ENCODE peak calls at places on chromosome 1, in eight cellular contexts. One of them, this sample, is unnamed.

GRCh38 chr1:32388641-32389040 is 5.6 kb downstream of the BSDC1 start:
- DNase-seq in epithelial cell of esophagus: no peak
- DNase-seq in iPS DF 6.9: no peak
- DNase-seq in H4: no peak
- DNase-seq in cardiac muscle cell: no peak
- DNase-seq in anterior cingulate cortex: no peak
- DNase-seq in foreskin fibroblast: no peak
- DNase-seq in ELR: no peak
- DNase-seq in this sample: no peak

GRCh38 chr1:15760520-15761211 is 2.1 kb downstream of the FBLIM1 start:
- DNase-seq in foreskin fibroblast: peak; percentile 80
- DNase-seq in H4: peak; percentile 85
- DNase-seq in iPS DF 6.9: no peak
- DNase-seq in epithelial cell of esophagus: peak; percentile 55
- DNase-seq in ELR: peak; percentile 88
- DNase-seq in anterior cingulate cortex: no peak
- DNase-seq in cardiac muscle cell: no peak
- DNase-seq in this sample: peak; percentile 47

GRCh38 chr1:22773981-22774471 is 63.4 kb downstream of the EPHB2 start:
- DNase-seq in H4: no peak
- DNase-seq in epithelial cell of esophagus: no peak
- DNase-seq in cardiac muscle cell: peak; percentile 42
- DNase-seq in iPS DF 6.9: no peak
- DNase-seq in ELR: no peak
- DNase-seq in foreskin fibroblast: peak; percentile 78
- DNase-seq in anterior cingulate cortex: peak; percentile 52
- DNase-seq in this sample: no peak

GRCh38 chr1:229273507-229274232 is 2.8 kb downstream of the RAB4A start:
- DNase-seq in ELR: no peak
- DNase-seq in H4: no peak
- DNase-seq in foreskin fibroblast: peak; percentile 43
- DNase-seq in epithelial cell of esophagus: no peak
- DNase-seq in iPS DF 6.9: no peak
- DNase-seq in anterior cingulate cortex: no peak
- DNase-seq in cardiac muscle cell: no peak
- DNase-seq in this sample: peak; percentile 64

GRCh38 chr1:1397839-1398523 is 1.2 kb downstream of the CCNL2 start:
- DNase-seq in epithelial cell of esophagus: peak; percentile 70
- DNase-seq in H4: no peak
- DNase-seq in anterior cingulate cortex: no peak
- DNase-seq in foreskin fibroblast: peak; percentile 40
- DNase-seq in cardiac muscle cell: no peak
- DNase-seq in ELR: peak; percentile 41
- DNase-seq in iPS DF 6.9: no peak
- DNase-seq in this sample: no peak

GRCh38 chr1:151805066-151805820 is at the start of gene LINGO4:
- DNase-seq in foreskin fibroblast: no peak
- DNase-seq in epithelial cell of esophagus: no peak
- DNase-seq in H4: no peak
- DNase-seq in cardiac muscle cell: no peak
- DNase-seq in iPS DF 6.9: no peak
- DNase-seq in anterior cingulate cortex: no peak
- DNase-seq in ELR: no peak
- DNase-seq in this sample: no peak

GRCh38 chr1:22039594-22040347 is 12.7 kb upstream of the CDC42 start:
- DNase-seq in cardiac muscle cell: peak; percentile 81
- DNase-seq in H4: peak; percentile 64
- DNase-seq in anterior cingulate cortex: no peak
- DNase-seq in ELR: peak; percentile 62
- DNase-seq in epithelial cell of esophagus: peak; percentile 68
- DNase-seq in foreskin fibroblast: peak; percentile 89
- DNase-seq in iPS DF 6.9: no peak
- DNase-seq in this sample: no peak

GRCh38 chr1:22930235-22930912 is 42.3 kb downstream of the LACTBL1 start:
- DNase-seq in anterior cingulate cortex: peak; percentile 27
- DNase-seq in ELR: peak; percentile 63
- DNase-seq in foreskin fibroblast: peak; percentile 65
- DNase-seq in epithelial cell of esophagus: peak; percentile 41
- DNase-seq in cardiac muscle cell: peak; percentile 80
- DNase-seq in iPS DF 6.9: peak; percentile 64
- DNase-seq in H4: peak; percentile 24
- DNase-seq in this sample: peak; percentile 13

GRCh38 chr1:53341961-53342707 is 14.3 kb upstream of the LRP8 start:
- DNase-seq in anterior cingulate cortex: no peak
- DNase-seq in ELR: no peak
- DNase-seq in foreskin fibroblast: no peak
- DNase-seq in H4: no peak
- DNase-seq in iPS DF 6.9: no peak
- DNase-seq in cardiac muscle cell: no peak
- DNase-seq in epithelial cell of esophagus: no peak
- DNase-seq in this sample: no peak

GRCh38 chr1:27773732-27774445 is 870 bp downstream of the STX12 start:
- DNase-seq in H4: no peak
- DNase-seq in cardiac muscle cell: no peak
- DNase-seq in foreskin fibroblast: peak; percentile 34
- DNase-seq in anterior cingulate cortex: no peak
- DNase-seq in ELR: peak; percentile 27
- DNase-seq in iPS DF 6.9: no peak
- DNase-seq in epithelial cell of esophagus: peak; percentile 57
- DNase-seq in this sample: peak; percentile 26

GRCh38 chr1:210223174-210223904 is 9.3 kb upstream of the SERTAD4 start:
- DNase-seq in epithelial cell of esophagus: no peak
- DNase-seq in foreskin fibroblast: peak; percentile 64
- DNase-seq in cardiac muscle cell: no peak
- DNase-seq in anterior cingulate cortex: no peak
- DNase-seq in ELR: no peak
- DNase-seq in H4: no peak
- DNase-seq in iPS DF 6.9: no peak
- DNase-seq in this sample: no peak

GRCh38 chr1:212401838-212402582 is 12.7 kb downstream of the PACC1 start:
- DNase-seq in ELR: peak; percentile 83
- DNase-seq in iPS DF 6.9: no peak
- DNase-seq in H4: no peak
- DNase-seq in cardiac muscle cell: no peak
- DNase-seq in epithelial cell of esophagus: peak; percentile 81
- DNase-seq in foreskin fibroblast: peak; percentile 73
- DNase-seq in anterior cingulate cortex: no peak
- DNase-seq in this sample: peak; percentile 28

GRCh38 chr1:145926706-145927072 is 595 bp downstream of the RBM8A start:
- DNase-seq in H4: no peak
- DNase-seq in foreskin fibroblast: no peak
- DNase-seq in ELR: peak; percentile 47
- DNase-seq in iPS DF 6.9: no peak
- DNase-seq in anterior cingulate cortex: no peak
- DNase-seq in epithelial cell of esophagus: no peak
- DNase-seq in cardiac muscle cell: no peak
- DNase-seq in this sample: no peak

GRCh38 chr1:224542783-224543440 is 73.2 kb upstream of the CNIH3 start:
- DNase-seq in foreskin fibroblast: peak; percentile 98
- DNase-seq in epithelial cell of esophagus: peak; percentile 94
- DNase-seq in iPS DF 6.9: no peak
- DNase-seq in cardiac muscle cell: no peak
- DNase-seq in anterior cingulate cortex: no peak
- DNase-seq in ELR: peak; percentile 100
- DNase-seq in H4: peak; percentile 95
- DNase-seq in this sample: peak; percentile 98

GRCh38 chr1:94614980-94615379 is 73.4 kb upstream of the F3 start:
- DNase-seq in iPS DF 6.9: no peak
- DNase-seq in cardiac muscle cell: no peak
- DNase-seq in H4: no peak
- DNase-seq in foreskin fibroblast: no peak
- DNase-seq in epithelial cell of esophagus: no peak
- DNase-seq in anterior cingulate cortex: no peak
- DNase-seq in ELR: no peak
- DNase-seq in this sample: no peak

GRCh38 chr1:27935721-27936120 is 921 bp downstream of the SMPDL3B start:
- DNase-seq in cardiac muscle cell: no peak
- DNase-seq in anterior cingulate cortex: no peak
- DNase-seq in H4: no peak
- DNase-seq in iPS DF 6.9: no peak
- DNase-seq in ELR: no peak
- DNase-seq in foreskin fibroblast: no peak
- DNase-seq in epithelial cell of esophagus: no peak
- DNase-seq in this sample: no peak

GRCh38 chr1:90357980-90358379 is 359.1 kb downstream of the BARHL2 start:
- DNase-seq in iPS DF 6.9: no peak
- DNase-seq in foreskin fibroblast: no peak
- DNase-seq in epithelial cell of esophagus: peak; percentile 41
- DNase-seq in anterior cingulate cortex: no peak
- DNase-seq in H4: no peak
- DNase-seq in ELR: no peak
- DNase-seq in cardiac muscle cell: no peak
- DNase-seq in this sample: no peak

GRCh38 chr1:93598396-93598795 is 83.2 kb downstream of the BCAR3 start:
- DNase-seq in ELR: no peak
- DNase-seq in epithelial cell of esophagus: no peak
- DNase-seq in H4: no peak
- DNase-seq in anterior cingulate cortex: no peak
- DNase-seq in iPS DF 6.9: no peak
- DNase-seq in cardiac muscle cell: no peak
- DNase-seq in foreskin fibroblast: no peak
- DNase-seq in this sample: no peak

GRCh38 chr1:231095595-231095994 is 55.5 kb upstream of the FAM89A start:
- DNase-seq in iPS DF 6.9: no peak
- DNase-seq in epithelial cell of esophagus: no peak
- DNase-seq in ELR: no peak
- DNase-seq in foreskin fibroblast: no peak
- DNase-seq in cardiac muscle cell: no peak
- DNase-seq in anterior cingulate cortex: no peak
- DNase-seq in H4: no peak
- DNase-seq in this sample: no peak

GRCh38 chr1:165988275-165988674 is 160.9 kb downstream of the UCK2 start:
- DNase-seq in iPS DF 6.9: peak; percentile 25
- DNase-seq in foreskin fibroblast: no peak
- DNase-seq in cardiac muscle cell: no peak
- DNase-seq in epithelial cell of esophagus: no peak
- DNase-seq in H4: no peak
- DNase-seq in anterior cingulate cortex: no peak
- DNase-seq in ELR: peak; percentile 16
- DNase-seq in this sample: no peak

GRCh38 chr1:185733818-185734709 is at the start of gene HMCN1:
- DNase-seq in H4: peak; percentile 54
- DNase-seq in anterior cingulate cortex: peak; percentile 54
- DNase-seq in iPS DF 6.9: peak; percentile 66
- DNase-seq in ELR: peak; percentile 72
- DNase-seq in foreskin fibroblast: peak; percentile 82
- DNase-seq in cardiac muscle cell: peak; percentile 89
- DNase-seq in epithelial cell of esophagus: peak; percentile 41
- DNase-seq in this sample: peak; percentile 52

This sample was measured in foreskin melanocyte.